ENCODE peak calls at places on chromosome 18, in seven cellular contexts. D, Q, M, E, K, Y and G are unnamed samples.

GRCh38 chr18:1806884-1807615 is 764.3 kb downstream of the METTL4 start:
- DNase-seq in D (no peak), M (no peak), Q (no peak), E (no peak), Y (no peak), K (no peak), G (no peak)

GRCh38 chr18:68418226-68418868 is 296.6 kb downstream of the TMX3 start:
- DNase-seq in M (no peak), K (no peak), D (no peak), Y (no peak), E (no peak), Q (no peak), G (no peak)

GRCh38 chr18:25231327-25231691 is 120.7 kb downstream of the ZNF521 start:
- DNase-seq in E (peak; percentile 49), M (no peak), K (no peak), Y (no peak), Q (no peak), D (peak; percentile 72), G (no peak)

GRCh38 chr18:13549879-13550231 is 176.5 kb downstream of the FAM210A start:
- DNase-seq in Y (no peak), K (no peak), E (no peak), D (no peak), Q (no peak), M (no peak), G (no peak)

GRCh38 chr18:67520276-67521035 is 3.9 kb upstream of the DSEL start:
- DNase-seq in E (no peak), M (no peak), Y (no peak), K (no peak), Q (no peak), D (peak; percentile 69), G (no peak)

GRCh38 chr18:48529796-48530195 is 9.0 kb upstream of the CTIF start:
- DNase-seq in Y (no peak), Q (no peak), M (no peak), K (no peak), D (no peak), E (no peak), G (no peak)

GRCh38 chr18:24727685-24728084 is 267.2 kb downstream of the HRH4 start:
- DNase-seq in Q (no peak), Y (no peak), D (no peak), E (no peak), M (no peak), K (no peak), G (no peak)

GRCh38 chr18:22167091-22167470 is 2.3 kb upstream of the GATA6 start:
- DNase-seq in E (peak; percentile 63), D (no peak), K (no peak), M (no peak), Q (peak; percentile 5), Y (peak; percentile 69), G (no peak)

GRCh38 chr18:7032537-7032936 is 85.1 kb downstream of the LAMA1 start:
- DNase-seq in E (no peak), Q (no peak), M (no peak), K (no peak), Y (no peak), D (no peak), G (no peak)

GRCh38 chr18:49581369-49581768 is 19.5 kb downstream of the LIPG start:
- DNase-seq in Y (no peak), D (no peak), K (no peak), E (no peak), Q (no peak), M (no peak), G (no peak)

GRCh38 chr18:79164696-79165095 is 95.5 kb downstream of the ATP9B start:
- DNase-seq in Q (no peak), E (no peak), K (no peak), M (no peak), Y (no peak), D (no peak), G (no peak)

GRCh38 chr18:79903787-79904356 is 47.6 kb downstream of the SLC66A2 start:
- DNase-seq in D (peak; percentile 50), E (no peak), Q (no peak), K (no peak), M (peak; percentile 3), Y (peak; percentile 46), G (peak; percentile 3)

GRCh38 chr18:79952996-79953559 is 1.6 kb upstream of the SLC66A2 start:
- DNase-seq in D (peak; percentile 55), E (peak; percentile 27), M (peak; percentile 65), Q (no peak), K (no peak), Y (no peak), G (no peak)

GRCh38 chr18:75694292-75694691 is 266.8 kb upstream of the SMIM21 start:
- DNase-seq in K (no peak), M (no peak), E (no peak), D (no peak), Q (no peak), Y (no peak), G (no peak)

GRCh38 chr18:40489301-40489700 is 1465.7 kb upstream of the PIK3C3 start:
- DNase-seq in D (no peak), E (no peak), Y (no peak), M (no peak), K (no peak), Q (no peak), G (no peak)

GRCh38 chr18:57095884-57096283 is 51.0 kb upstream of the BOD1L2 start:
- DNase-seq in K (no peak), E (no peak), Q (no peak), Y (no peak), D (no peak), M (no peak), G (no peak)

GRCh38 chr18:3596324-3597158 is 146.6 kb downstream of the TGIF1 start:
- DNase-seq in K (no peak), D (peak; percentile 77), Y (peak; percentile 70), M (peak; percentile 66), Q (no peak), E (peak; percentile 39), G (peak; percentile 23)

GRCh38 chr18:36662000-36662399 is 166.8 kb downstream of the TPGS2 start:
- DNase-seq in Q (no peak), K (no peak), E (no peak), M (peak; percentile 19), Y (no peak), D (no peak), G (no peak)

GRCh38 chr18:3675446-3675845 is 225.5 kb downstream of the TGIF1 start:
- DNase-seq in D (no peak), M (no peak), K (no peak), E (no peak), Q (peak; percentile 55), Y (no peak), G (no peak)

GRCh38 chr18:36734589-36734988 is 94.2 kb downstream of the TPGS2 start:
- DNase-seq in K (no peak), D (no peak), M (no peak), E (no peak), Q (no peak), Y (no peak), G (no peak)

GRCh38 chr18:34723143-34723542 is 13.0 kb downstream of the DTNA start:
- DNase-seq in M (no peak), D (no peak), E (no peak), Y (no peak), Q (no peak), K (no peak), G (no peak)

GRCh38 chr18:69580107-69580506 is 179.4 kb downstream of the DOK6 start:
- DNase-seq in Q (no peak), K (no peak), M (no peak), E (no peak), D (no peak), Y (no peak), G (no peak)

GRCh38 chr18:45962866-45963265 is 4.3 kb downstream of the EPG5 start:
- DNase-seq in Y (no peak), Q (no peak), M (no peak), K (no peak), D (no peak), E (no peak), G (no peak)

GRCh38 chr18:70333316-70333715 is 44.5 kb downstream of the SOCS6 start:
- DNase-seq in D (no peak), M (no peak), K (no peak), E (no peak), Y (no peak), Q (no peak), G (no peak)

GRCh38 chr18:22032392-22032961 is 136.9 kb upstream of the GATA6 start:
- DNase-seq in D (no peak), Q (peak; percentile 81), M (peak; percentile 20), E (no peak), K (no peak), Y (no peak), G (no peak)

GRCh38 chr18:53747761-53748160 is 476.7 kb downstream of the MBD2 start:
- DNase-seq in Y (no peak), D (no peak), M (no peak), E (no peak), Q (no peak), K (no peak), G (no peak)

DNA sequence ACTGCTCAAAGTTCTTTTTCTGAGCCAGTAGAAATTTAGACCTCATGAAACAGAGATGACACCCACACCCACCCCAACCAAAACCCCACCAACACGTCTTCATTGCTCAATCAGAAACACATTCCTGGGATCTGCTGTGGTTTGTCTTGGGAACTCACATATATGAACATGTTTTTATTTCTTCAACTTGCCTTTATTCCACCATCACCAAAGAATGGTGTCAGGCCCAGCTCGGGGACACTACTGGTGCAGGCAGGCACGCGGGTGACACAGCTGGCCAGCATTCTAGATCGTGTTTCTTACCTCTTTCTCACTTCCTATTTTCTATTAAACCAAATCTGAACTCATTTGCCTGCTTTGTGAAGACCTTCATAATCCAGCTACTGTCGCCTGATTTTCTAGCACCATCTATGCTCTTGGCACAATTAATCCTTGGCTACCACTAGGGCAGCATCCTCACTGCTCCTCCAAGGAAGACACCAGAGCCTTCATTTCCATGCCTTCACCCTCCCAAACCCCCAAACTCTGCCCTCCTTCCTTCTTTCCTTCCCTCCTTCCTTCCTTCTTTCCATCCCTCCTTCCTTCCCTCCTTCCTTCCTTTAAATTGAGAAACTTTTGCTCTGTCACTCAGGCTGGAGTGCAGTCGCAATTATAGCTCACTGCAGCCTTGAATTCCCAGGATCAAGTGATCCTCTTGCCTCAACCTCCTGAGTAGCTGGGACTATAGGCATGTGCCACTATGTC is 157.1 kb downstream of the BCL2 start:
- DNase-seq in Q (no peak), K (peak; percentile 8), Y (no peak), D (no peak), E (no peak), M (peak; percentile 61), G (no peak)
- H3K4me3 ChIP-seq in Q (no peak overlapping the region), K (no peak overlapping the region), Y (no peak overlapping the region), D (no peak overlapping the region), E (no peak overlapping the region), M (no peak overlapping the region), G (no peak overlapping the region)

GRCh38 chr18:42532119-42532518 is 577.1 kb downstream of the PIK3C3 start:
- DNase-seq in Y (no peak), K (no peak), M (no peak), Q (no peak), E (no peak), D (no peak), G (no peak)
- TF ChIP-seq POLR2A in Y (no peak), K (no peak), M (no peak), Q (no peak), E (no peak), D (no peak), G (no peak)

GRCh38 chr18:32284284-32284683 is 94.4 kb downstream of the MEP1B start:
- DNase-seq in E (no peak), Q (no peak), Y (no peak), M (no peak), D (no peak), K (no peak), G (no peak)
- H3K4me3 ChIP-seq in E (no peak overlapping the region), Q (no peak overlapping the region), Y (no peak overlapping the region), M (no peak overlapping the region), D (no peak overlapping the region), K (no peak overlapping the region), G (no peak overlapping the region)

GRCh38 chr18:63313409-63313917 is 6.1 kb downstream of the BCL2 start:
- DNase-seq in K (no peak), Q (no peak), Y (no peak), E (no peak), D (no peak), M (no peak), G (no peak)
- TF ChIP-seq POLR2A in K (no peak), Q (no peak), Y (no peak), E (no peak), D (no peak), M (no peak), G (no peak)